ENCODE peak calls at places on chromosomes 5 and 9, in nine cellular contexts. Q is MCF 10A, I is right atrium auricular region, A is endothelial cell, L is AG10803, Z is fibroblast of lung, E is heart right ventricle, O is neural progenitor cell, J is mammary epithelial cell. T is an unnamed sample.
A peak's percentile ranks its signal among the peaks of the same experiment; 100 is the strongest.

GRCh38 chr9:136623849-136624183 is 38.9 kb upstream of the EGFL7 start:
- DNase-seq in Q (peak; percentile 95), I (no peak), A (no peak), L (no peak), Z (no peak), E (no peak), O (no peak), J (peak; percentile 98), T (no peak)

GRCh38 chr5:162047279-162047678 is 20.3 kb upstream of the GABRG2 start:
- DNase-seq in Q (no peak), I (no peak), A (no peak), L (no peak), Z (no peak), E (no peak), O (no peak), J (no peak), T (no peak)

GRCh38 chr5:28958581-28958980 is 1920.2 kb upstream of the CDH9 start:
- DNase-seq in Q (no peak), I (no peak), A (no peak), L (no peak), Z (no peak), E (no peak), O (no peak), J (no peak), T (no peak)

GRCh38 chr5:130605200-130605599 is 559.9 kb downstream of the HINT1 start:
- DNase-seq in Q (peak; percentile 42), I (no peak), A (no peak), L (no peak), Z (no peak), E (no peak), O (peak; percentile 71), J (peak; percentile 49), T (no peak)

GRCh38 chr9:13613296-13613695 is 333.8 kb upstream of the MPDZ start:
- DNase-seq in Q (no peak), I (no peak), A (no peak), L (no peak), Z (no peak), E (no peak), O (no peak), J (no peak), T (no peak)

GRCh38 chr5:2288466-2288865 is 405.7 kb upstream of the IRX4 start:
- DNase-seq in Q (no peak), I (no peak), A (no peak), L (no peak), Z (no peak), E (no peak), O (no peak), J (no peak), T (no peak)

GRCh38 chr5:149646564-149646963 is 65.3 kb downstream of the ARHGEF37 start:
- DNase-seq in Q (peak; percentile 77), I (no peak), A (no peak), L (no peak), Z (no peak), E (peak; percentile 49), O (no peak), J (peak; percentile 53), T (no peak)

GRCh38 chr9:120711354-120711753 is 2.9 kb downstream of the MEGF9 start:
- DNase-seq in Q (peak; percentile 40), I (no peak), A (no peak), L (no peak), Z (peak; percentile 6), E (no peak), O (no peak), J (no peak), T (no peak)

GRCh38 chr5:100273846-100274580 is 261.2 kb upstream of the FAM174A start:
- DNase-seq in Q (no peak), I (no peak), A (no peak), L (no peak), Z (no peak), E (no peak), O (no peak), J (no peak), T (no peak)

GRCh38 chr9:112069318-112070169 is 105.6 kb downstream of the SUSD1 start:
- DNase-seq in Q (no peak), I (no peak), A (no peak), L (no peak), Z (no peak), E (no peak), O (no peak), J (no peak), T (no peak)

GRCh38 chr5:9249231-9249630 is 296.6 kb downstream of the SEMA5A start:
- DNase-seq in Q (no peak), I (no peak), A (no peak), L (no peak), Z (no peak), E (no peak), O (no peak), J (no peak), T (no peak)

GRCh38 chr5:1763548-1763911 is 36.1 kb downstream of the MRPL36 start:
- DNase-seq in Q (peak; percentile 71), I (no peak), A (peak; percentile 66), L (peak; percentile 78), Z (peak; percentile 79), E (peak; percentile 19), O (peak; percentile 78), J (peak; percentile 32), T (no peak)

GRCh38 chr5:78077369-78078068 is 217.0 kb downstream of the AP3B1 start:
- DNase-seq in Q (peak; percentile 13), I (no peak), A (no peak), L (no peak), Z (no peak), E (no peak), O (no peak), J (peak; percentile 12), T (no peak)

GRCh38 chr9:87491488-87491887 is 6.2 kb upstream of the DAPK1 start:
- DNase-seq in Q (no peak), I (no peak), A (no peak), L (no peak), Z (no peak), E (no peak), O (no peak), J (no peak), T (no peak)

GRCh38 chr5:135977375-135977928 is 22.7 kb upstream of the LECT2 start:
- DNase-seq in Q (no peak), I (peak; percentile 81), A (peak; percentile 91), L (peak; percentile 77), Z (peak; percentile 45), E (peak; percentile 56), O (peak; percentile 86), J (peak; percentile 16), T (peak; percentile 59)

GRCh38 chr5:67481362-67481761 is 284.8 kb upstream of the CD180 start:
- DNase-seq in Q (no peak), I (no peak), A (no peak), L (no peak), Z (no peak), E (no peak), O (no peak), J (peak; percentile 50), T (no peak)

GRCh38 chr5:145919413-145919812 is 17.0 kb upstream of the SH3RF2 start:
- DNase-seq in Q (no peak), I (no peak), A (no peak), L (no peak), Z (no peak), E (no peak), O (no peak), J (no peak), T (no peak)

GRCh38 chr9:121556580-121556979 is 56.9 kb upstream of the GGTA1 start:
- DNase-seq in Q (peak; percentile 98), I (peak; percentile 84), A (no peak), L (peak; percentile 98), Z (peak; percentile 93), E (peak; percentile 53), O (no peak), J (peak; percentile 94), T (peak; percentile 98)

GRCh38 chr9:137110911-137111787 is 3.4 kb downstream of the DPP7 start:
- DNase-seq in Q (no peak), I (no peak), A (no peak), L (no peak), Z (no peak), E (no peak), O (no peak), J (no peak), T (no peak)

DNA sequence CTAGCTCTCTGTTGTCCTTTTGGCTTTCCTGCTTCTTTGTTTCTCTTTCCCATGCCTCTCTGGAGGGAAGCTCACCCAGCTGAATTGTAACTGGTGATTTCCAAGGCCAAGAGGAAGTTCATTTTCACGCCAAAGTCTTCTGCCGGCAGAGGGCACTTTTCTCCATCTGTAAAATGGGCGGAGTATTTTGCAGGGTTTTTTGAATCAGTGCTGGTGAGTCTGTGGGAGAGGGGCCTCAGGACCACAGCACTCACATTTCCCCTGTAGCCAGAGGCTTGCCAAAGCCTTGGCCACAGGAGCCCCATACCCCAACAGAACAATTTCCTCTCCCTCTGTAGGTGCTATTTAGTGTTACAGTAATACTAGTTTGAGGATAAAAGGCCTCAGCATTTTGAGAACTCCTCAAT is 42.3 kb upstream of the MATR3 start:
- DNase-seq in Q (no peak), I (no peak), A (no peak), L (no peak), Z (no peak), E (no peak), O (no peak), J (no peak), T (no peak)
- TF ChIP-seq CTCF in Q (peak; percentile 20), I (no peak), A (no peak), L (peak; percentile 17), Z (peak; percentile 14), E (no peak), O (no peak), J (peak; percentile 6), T (no peak)

GRCh38 chr5:138449501-138450239 is 10.8 kb downstream of the REEP2 start:
- DNase-seq in Q (peak; percentile 95), I (peak; percentile 90), A (peak; percentile 95), L (peak; percentile 76), Z (peak; percentile 73), E (peak; percentile 91), O (peak; percentile 94), J (peak; percentile 76), T (no peak)
- TF ChIP-seq CTCF in Q (peak; percentile 98), I (peak; percentile 90), A (peak; percentile 88), L (peak; percentile 85), Z (peak; percentile 77), E (peak; percentile 95), O (peak; percentile 93), J (peak; percentile 95), T (peak; percentile 86)

DNA sequence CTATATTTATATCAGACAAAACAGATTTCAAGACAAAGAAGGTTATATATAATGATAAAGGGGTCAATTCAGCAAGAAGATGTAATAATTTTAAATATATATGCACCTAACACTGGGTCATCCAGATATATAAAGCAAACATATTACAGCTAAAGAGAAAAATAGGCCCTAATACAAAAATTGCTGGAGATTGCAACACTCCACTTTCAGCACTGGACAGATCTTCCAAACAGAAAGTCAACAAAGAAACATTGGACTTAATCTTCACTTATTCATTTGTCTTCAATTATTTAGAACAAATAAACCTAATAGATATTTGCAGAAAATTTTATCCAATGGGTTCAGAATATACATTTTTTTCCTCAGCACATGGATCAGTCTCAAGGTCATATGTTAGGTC is 45.8 kb downstream of the MEIKIN start:
- DNase-seq in Q (peak; percentile 22), I (no peak), A (no peak), L (no peak), Z (peak; percentile 12), E (no peak), O (no peak), J (no peak), T (no peak)
- TF ChIP-seq CTCF in Q (no peak), I (no peak), A (no peak), L (no peak), Z (no peak), E (no peak), O (no peak), J (no peak), T (no peak)

DNA sequence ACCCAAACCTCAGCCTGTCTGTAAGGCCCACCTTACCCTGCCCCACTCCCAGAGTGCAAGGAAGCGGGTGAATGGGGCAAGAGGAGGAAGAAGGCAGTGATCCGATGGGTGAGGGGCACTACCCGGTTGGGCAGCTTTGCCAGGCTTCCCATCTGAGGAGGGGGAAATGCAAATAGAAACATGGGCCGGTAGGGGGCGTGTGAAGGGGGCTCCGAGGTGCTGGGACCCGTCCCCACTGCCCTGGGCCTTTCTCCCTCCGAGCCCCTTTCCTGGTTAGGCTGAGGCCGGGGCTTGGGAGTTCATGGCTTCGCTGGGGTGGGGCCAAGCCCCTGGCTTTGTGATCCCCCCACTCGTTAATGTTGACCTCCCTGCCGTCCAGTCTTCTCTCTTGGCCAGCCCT is 23.6 kb upstream of the MYORG start:
- DNase-seq in Q (no peak), I (no peak), A (peak; percentile 33), L (no peak), Z (no peak), E (no peak), O (peak; percentile 58), J (no peak), T (no peak)
- TF ChIP-seq CTCF in Q (no peak), I (no peak), A (peak; percentile 26), L (no peak), Z (no peak), E (no peak), O (peak; percentile 55), J (no peak), T (no peak)